ENCODE peak calls at places on chromosomes 7 and 10, in five cellular contexts. C, S, W, R and A are unnamed samples.

GRCh38 chr10:28254290-28254985 is 48.4 kb downstream of the MPP7 start:
- DNase-seq in C (peak), S (no peak), W (no peak), R (peak), A (peak)

GRCh38 chr10:86856156-86856555 is 99.7 kb downstream of the BMPR1A start:
- DNase-seq in C (no peak), S (no peak), W (no peak), R (no peak), A (no peak)

GRCh38 chr7:99086532-99086931 is 57.4 kb downstream of the SMURF1 start:
- DNase-seq in C (no peak), S (no peak), W (no peak), R (no peak), A (no peak)

GRCh38 chr10:5293691-5294550 is 70.8 kb upstream of the UCN3 start:
- DNase-seq in C (no peak), S (peak), W (peak), R (peak), A (peak)

GRCh38 chr10:105769248-105770184 is 1128.4 kb downstream of the SORCS3 start:
- DNase-seq in C (no peak), S (no peak), W (no peak), R (no peak), A (no peak)

GRCh38 chr10:14659626-14660196 is 115.0 kb downstream of the FAM107B start:
- DNase-seq in C (no peak), S (no peak), W (no peak), R (no peak), A (no peak)

GRCh38 chr10:14873090-14873760 is 5.4 kb upstream of the SUV39H2 start:
- DNase-seq in C (no peak), S (no peak), W (no peak), R (no peak), A (no peak)

GRCh38 chr10:48287417-48288391 is 13.2 kb upstream of the FRMPD2 start:
- DNase-seq in C (no peak), S (peak), W (no peak), R (peak), A (peak)

GRCh38 chr10:69567920-69568319 is 5.3 kb downstream of the NEUROG3 start:
- DNase-seq in C (no peak), S (peak), W (no peak), R (peak), A (peak)

GRCh38 chr7:97819161-97819560 is 53.0 kb downstream of the ASNS start:
- DNase-seq in C (no peak), S (no peak), W (peak), R (no peak), A (no peak)

GRCh38 chr7:40599836-40600235 is 465.0 kb downstream of the SUGCT start:
- DNase-seq in C (no peak), S (no peak), W (no peak), R (no peak), A (no peak)

GRCh38 chr10:102868976-102869289 is 337 bp upstream of the AS3MT start:
- DNase-seq in C (no peak), S (no peak), W (no peak), R (no peak), A (no peak)
- H3K4me3 ChIP-seq in C (peak), S (no peak), W (peak), R (peak), A (peak)

GRCh38 chr10:101310528-101311439 is 43.2 kb upstream of the BTRC start:
- DNase-seq in C (no peak), S (no peak), W (peak), R (peak), A (no peak)

GRCh38 chr10:101308051-101308450 is 45.9 kb upstream of the BTRC start:
- DNase-seq in C (no peak), S (no peak), W (no peak), R (no peak), A (no peak)

GRCh38 chr10:101311440-101312067 is 42.4 kb upstream of the BTRC start:
- DNase-seq in C (no peak), S (no peak), W (no peak), R (no peak), A (no peak)
- H3K4me3 ChIP-seq in C (no peak), S (no peak), W (no peak), R (no peak), A (no peak)

DNA sequence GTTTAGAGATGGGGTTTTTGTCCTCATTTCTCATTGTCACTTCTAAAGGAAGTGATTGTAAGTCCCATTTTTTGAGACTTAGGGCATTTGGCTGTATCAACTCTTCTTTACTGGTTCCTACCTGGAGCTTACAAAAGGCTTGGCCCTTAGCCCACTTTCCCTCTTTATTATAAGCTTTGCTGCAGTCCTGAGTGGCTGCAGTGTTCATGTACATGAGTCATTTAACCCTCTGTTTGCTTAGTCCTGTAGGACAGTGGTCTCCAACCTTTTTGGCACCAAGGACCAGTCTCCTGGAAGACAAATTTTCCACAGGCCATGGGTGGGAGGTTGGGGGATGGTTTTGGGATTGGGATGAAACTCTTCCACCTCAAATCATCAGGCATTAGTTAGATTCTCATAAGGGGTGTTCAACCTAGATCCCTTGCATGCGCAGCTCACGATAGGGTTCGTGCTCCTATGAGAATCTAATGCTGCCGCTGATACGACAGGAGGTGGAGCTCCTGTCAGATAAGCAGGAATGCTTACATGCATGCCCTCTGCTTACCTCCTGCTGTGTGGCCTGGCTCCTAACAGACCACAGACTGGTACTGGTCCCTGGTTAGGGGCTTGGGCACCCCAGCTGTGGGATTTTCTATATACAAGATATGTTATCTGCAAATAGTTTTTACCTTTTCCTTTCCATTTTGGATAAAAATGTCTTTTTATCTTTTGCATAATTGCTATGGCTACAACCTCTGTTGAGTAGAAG is 99.7 kb downstream of the CCSER2 start:
- DNase-seq in C (no peak), S (no peak), W (no peak), R (no peak), A (no peak)
- H3K4me3 ChIP-seq in C (no peak), S (no peak), W (no peak), R (no peak), A (no peak)

GRCh38 chr10:103916901-103917300 is 1.1 kb downstream of the STN1 start:
- DNase-seq in C (no peak), S (no peak), W (no peak), R (no peak), A (no peak)
- H3K4me3 ChIP-seq in C (peak), S (peak), W (peak), R (no peak), A (peak)

GRCh38 chr10:21171936-21172773 is 275.0 kb upstream of the NEBL start:
- DNase-seq in C (no peak), S (no peak), W (no peak), R (no peak), A (no peak)
- H3K4me3 ChIP-seq in C (no peak), S (peak), W (no peak), R (no peak), A (peak)

GRCh38 chr7:116351966-116352365 is 141.6 kb downstream of the TES start:
- DNase-seq in C (no peak), S (no peak), W (no peak), R (no peak), A (no peak)

GRCh38 chr7:116354546-116355422 is 144.4 kb downstream of the TES start:
- DNase-seq in C (peak), S (peak), W (peak), R (peak), A (no peak)

GRCh38 chr7:116355423-116355765 is 144.1 kb upstream of the CAV2 start:
- DNase-seq in C (no peak), S (no peak), W (no peak), R (no peak), A (no peak)

GRCh38 chr7:116353614-116354013 is 143.3 kb downstream of the TES start:
- DNase-seq in C (no peak), S (peak), W (peak), R (no peak), A (no peak)

GRCh38 chr7:116354171-116354545 is 143.8 kb downstream of the TES start:
- DNase-seq in C (no peak), S (no peak), W (no peak), R (no peak), A (no peak)
- H3K4me3 ChIP-seq in C (no peak), S (peak), W (no peak), R (no peak), A (no peak)

GRCh38 chr10:34537629-34538231 is 277.4 kb downstream of the PARD3 start:
- DNase-seq in C (no peak), S (no peak), W (no peak), R (no peak), A (no peak)
- H3K4me3 ChIP-seq in C (no peak), S (no peak), W (no peak), R (no peak), A (no peak)

DNA sequence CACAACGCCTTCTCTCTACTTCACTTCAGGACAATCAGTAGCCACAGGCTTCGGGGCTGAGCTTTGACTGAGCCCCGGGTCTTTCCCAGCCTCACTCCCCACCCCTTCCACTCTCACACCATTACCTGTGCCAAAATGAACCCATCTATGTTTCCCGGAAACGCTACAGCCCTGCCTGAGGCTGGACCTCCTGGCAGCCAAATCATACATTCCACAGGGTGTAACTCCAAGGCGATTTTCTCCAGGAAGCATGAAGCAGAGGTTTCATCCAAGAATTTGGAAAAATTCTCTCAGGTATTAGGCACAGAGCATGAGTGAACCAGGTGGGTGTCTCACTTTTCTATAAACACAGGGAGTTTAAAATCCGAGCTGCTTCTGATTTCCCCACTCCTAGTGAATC is 286.3 kb downstream of the TNS3 start:
- DNase-seq in C (no peak), S (no peak), W (no peak), R (no peak), A (no peak)
- H3K4me3 ChIP-seq in C (no peak), S (no peak), W (no peak), R (no peak), A (no peak)

GRCh38 chr7:50278120-50278519 is 26.4 kb upstream of the IKZF1 start:
- DNase-seq in C (no peak), S (no peak), W (no peak), R (no peak), A (no peak)

GRCh38 chr7:50284296-50284695 is 20.2 kb upstream of the IKZF1 start:
- DNase-seq in C (no peak), S (no peak), W (no peak), R (no peak), A (no peak)

GRCh38 chr7:50285259-50285658 is 19.3 kb upstream of the IKZF1 start:
- DNase-seq in C (no peak), S (no peak), W (no peak), R (no peak), A (no peak)

GRCh38 chr7:50283206-50283605 is 21.3 kb upstream of the IKZF1 start:
- DNase-seq in C (no peak), S (no peak), W (no peak), R (no peak), A (no peak)

DNA sequence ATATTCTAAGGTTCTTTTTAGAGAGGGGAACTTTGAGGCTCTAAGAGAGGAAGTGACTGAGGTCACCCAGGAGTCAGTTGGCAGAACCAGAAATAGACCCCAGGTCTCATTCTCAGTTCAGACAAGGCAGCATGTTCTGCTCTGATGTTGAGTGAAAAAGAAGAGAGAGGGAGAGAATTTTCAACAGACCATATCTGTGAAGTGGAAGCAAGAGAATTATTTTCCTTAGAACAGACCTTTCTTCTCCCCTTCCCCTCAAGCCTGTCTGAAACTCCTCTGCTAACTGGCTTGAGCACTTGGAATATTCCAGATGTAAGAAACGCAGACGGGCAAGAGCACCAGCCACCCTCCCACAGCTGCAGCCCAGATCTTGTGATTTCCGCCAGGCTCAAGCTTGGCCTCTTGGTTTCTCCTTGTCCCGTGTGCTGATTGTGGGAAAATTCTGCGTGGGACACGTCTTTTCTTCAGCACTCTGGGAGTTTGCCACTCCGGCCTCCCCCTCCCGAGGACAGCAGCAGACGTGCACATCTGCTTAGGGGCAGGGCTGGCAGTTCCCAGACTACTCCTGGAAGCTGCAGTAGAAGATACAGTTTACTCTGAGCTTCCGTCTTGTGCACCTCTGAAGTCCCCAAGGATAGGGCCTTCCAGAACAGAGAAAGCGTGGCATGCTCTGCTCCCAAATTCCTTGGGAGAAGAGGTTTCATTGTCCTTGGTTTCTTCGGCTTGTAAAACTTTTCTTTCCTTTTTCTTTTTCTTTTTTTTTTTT is 22.7 kb upstream of the IKZF1 start:
- DNase-seq in C (no peak), S (no peak), W (no peak), R (no peak), A (no peak)
- H3K4me3 ChIP-seq in C (no peak), S (no peak), W (no peak), R (no peak), A (no peak)